ENCODE peak calls at places on chromosomes 11 and 22, in nine cellular contexts. One of them, this sample, is unnamed.

GRCh38 chr22:37015587-37015878 is 3.7 kb downstream of the TST start:
- DNase-seq in heart right ventricle: no peak
- DNase-seq in PC-3: no peak
- DNase-seq in H9: no peak
- DNase-seq in mammary epithelial cell: no peak
- DNase-seq in A549: no peak
- DNase-seq in esophagus squamous epithelium: no peak
- DNase-seq in body of pancreas: no peak
- DNase-seq in GM23248: no peak
- DNase-seq in this sample: no peak

GRCh38 chr22:27776410-27776958 is 25.1 kb downstream of the MN1 start:
- DNase-seq in heart right ventricle: no peak
- DNase-seq in PC-3: no peak
- DNase-seq in H9: no peak
- DNase-seq in mammary epithelial cell: no peak
- DNase-seq in A549: no peak
- DNase-seq in esophagus squamous epithelium: no peak
- DNase-seq in body of pancreas: no peak
- DNase-seq in GM23248: peak; percentile 61
- DNase-seq in this sample: no peak

GRCh38 chr11:111911563-111912401 is at the start of gene CRYAB:
- DNase-seq in heart right ventricle: peak; percentile 89
- DNase-seq in PC-3: peak; percentile 61
- DNase-seq in H9: peak; percentile 39
- DNase-seq in mammary epithelial cell: peak; percentile 93
- DNase-seq in A549: no peak
- DNase-seq in esophagus squamous epithelium: no peak
- DNase-seq in body of pancreas: peak; percentile 63
- DNase-seq in GM23248: peak; percentile 98
- DNase-seq in this sample: peak; percentile 90

GRCh38 chr11:22688914-22689313 is 22.5 kb downstream of the GAS2 start:
- DNase-seq in heart right ventricle: no peak
- DNase-seq in PC-3: no peak
- DNase-seq in H9: no peak
- DNase-seq in mammary epithelial cell: no peak
- DNase-seq in A549: no peak
- DNase-seq in esophagus squamous epithelium: no peak
- DNase-seq in body of pancreas: no peak
- DNase-seq in GM23248: no peak
- DNase-seq in this sample: no peak

GRCh38 chr11:104856607-104857006 is 41.7 kb downstream of the CASP12 start:
- DNase-seq in heart right ventricle: no peak
- DNase-seq in PC-3: no peak
- DNase-seq in H9: no peak
- DNase-seq in mammary epithelial cell: no peak
- DNase-seq in A549: no peak
- DNase-seq in esophagus squamous epithelium: no peak
- DNase-seq in body of pancreas: no peak
- DNase-seq in GM23248: no peak
- DNase-seq in this sample: no peak

GRCh38 chr22:17369553-17370035 is 334 bp downstream of the CECR2 start:
- DNase-seq in heart right ventricle: peak; percentile 20
- DNase-seq in PC-3: no peak
- DNase-seq in H9: peak; percentile 56
- DNase-seq in mammary epithelial cell: no peak
- DNase-seq in A549: no peak
- DNase-seq in esophagus squamous epithelium: no peak
- DNase-seq in body of pancreas: peak; percentile 48
- DNase-seq in GM23248: peak; percentile 4
- DNase-seq in this sample: no peak

GRCh38 chr11:980438-981365 is 55.0 kb downstream of the AP2A2 start:
- DNase-seq in heart right ventricle: no peak
- DNase-seq in PC-3: no peak
- DNase-seq in H9: no peak
- DNase-seq in mammary epithelial cell: no peak
- DNase-seq in A549: no peak
- DNase-seq in esophagus squamous epithelium: no peak
- DNase-seq in body of pancreas: no peak
- DNase-seq in GM23248: peak; percentile 24
- DNase-seq in this sample: no peak

GRCh38 chr11:32426192-32426591 is 9.1 kb downstream of the WT1 start:
- DNase-seq in heart right ventricle: no peak
- DNase-seq in PC-3: no peak
- DNase-seq in H9: no peak
- DNase-seq in mammary epithelial cell: no peak
- DNase-seq in A549: no peak
- DNase-seq in esophagus squamous epithelium: no peak
- DNase-seq in body of pancreas: no peak
- DNase-seq in GM23248: no peak
- DNase-seq in this sample: no peak

GRCh38 chr11:27413218-27413617 is 50.2 kb upstream of the CCDC34 start:
- DNase-seq in heart right ventricle: no peak
- DNase-seq in PC-3: no peak
- DNase-seq in H9: no peak
- DNase-seq in mammary epithelial cell: peak; percentile 57
- DNase-seq in A549: no peak
- DNase-seq in esophagus squamous epithelium: no peak
- DNase-seq in body of pancreas: no peak
- DNase-seq in GM23248: no peak
- DNase-seq in this sample: no peak

GRCh38 chr11:27004103-27004502 is 10.2 kb downstream of the FIBIN start:
- DNase-seq in heart right ventricle: no peak
- DNase-seq in PC-3: no peak
- DNase-seq in H9: no peak
- DNase-seq in mammary epithelial cell: no peak
- DNase-seq in A549: no peak
- DNase-seq in esophagus squamous epithelium: no peak
- DNase-seq in body of pancreas: no peak
- DNase-seq in GM23248: no peak
- DNase-seq in this sample: no peak

GRCh38 chr11:70470127-70470526 is 71.8 kb downstream of the CTTN start:
- DNase-seq in heart right ventricle: no peak
- DNase-seq in PC-3: no peak
- DNase-seq in H9: no peak
- DNase-seq in mammary epithelial cell: no peak
- DNase-seq in A549: no peak
- DNase-seq in esophagus squamous epithelium: no peak
- DNase-seq in body of pancreas: no peak
- DNase-seq in GM23248: no peak
- DNase-seq in this sample: no peak

GRCh38 chr11:2655320-2655719 is 44.5 kb downstream of the KCNQ1OT1 start:
- DNase-seq in heart right ventricle: no peak
- DNase-seq in PC-3: no peak
- DNase-seq in H9: no peak
- DNase-seq in mammary epithelial cell: no peak
- DNase-seq in A549: no peak
- DNase-seq in esophagus squamous epithelium: no peak
- DNase-seq in body of pancreas: no peak
- DNase-seq in GM23248: no peak
- DNase-seq in this sample: no peak

GRCh38 chr11:2652857-2653643 is 46.7 kb downstream of the KCNQ1OT1 start:
- DNase-seq in heart right ventricle: no peak
- DNase-seq in PC-3: no peak
- DNase-seq in H9: no peak
- DNase-seq in mammary epithelial cell: no peak
- DNase-seq in A549: no peak
- DNase-seq in esophagus squamous epithelium: no peak
- DNase-seq in body of pancreas: no peak
- DNase-seq in GM23248: no peak
- DNase-seq in this sample: no peak

GRCh38 chr11:2652362-2652761 is 47.4 kb downstream of the KCNQ1OT1 start:
- DNase-seq in heart right ventricle: no peak
- DNase-seq in PC-3: no peak
- DNase-seq in H9: no peak
- DNase-seq in mammary epithelial cell: no peak
- DNase-seq in A549: no peak
- DNase-seq in esophagus squamous epithelium: no peak
- DNase-seq in body of pancreas: no peak
- DNase-seq in GM23248: no peak
- DNase-seq in this sample: no peak

GRCh38 chr11:2655834-2656622 is 43.8 kb downstream of the KCNQ1OT1 start:
- DNase-seq in heart right ventricle: no peak
- DNase-seq in PC-3: peak; percentile 51
- DNase-seq in H9: no peak
- DNase-seq in mammary epithelial cell: peak; percentile 50
- DNase-seq in A549: no peak
- DNase-seq in esophagus squamous epithelium: no peak
- DNase-seq in body of pancreas: no peak
- DNase-seq in GM23248: peak; percentile 49
- DNase-seq in this sample: no peak

DNA sequence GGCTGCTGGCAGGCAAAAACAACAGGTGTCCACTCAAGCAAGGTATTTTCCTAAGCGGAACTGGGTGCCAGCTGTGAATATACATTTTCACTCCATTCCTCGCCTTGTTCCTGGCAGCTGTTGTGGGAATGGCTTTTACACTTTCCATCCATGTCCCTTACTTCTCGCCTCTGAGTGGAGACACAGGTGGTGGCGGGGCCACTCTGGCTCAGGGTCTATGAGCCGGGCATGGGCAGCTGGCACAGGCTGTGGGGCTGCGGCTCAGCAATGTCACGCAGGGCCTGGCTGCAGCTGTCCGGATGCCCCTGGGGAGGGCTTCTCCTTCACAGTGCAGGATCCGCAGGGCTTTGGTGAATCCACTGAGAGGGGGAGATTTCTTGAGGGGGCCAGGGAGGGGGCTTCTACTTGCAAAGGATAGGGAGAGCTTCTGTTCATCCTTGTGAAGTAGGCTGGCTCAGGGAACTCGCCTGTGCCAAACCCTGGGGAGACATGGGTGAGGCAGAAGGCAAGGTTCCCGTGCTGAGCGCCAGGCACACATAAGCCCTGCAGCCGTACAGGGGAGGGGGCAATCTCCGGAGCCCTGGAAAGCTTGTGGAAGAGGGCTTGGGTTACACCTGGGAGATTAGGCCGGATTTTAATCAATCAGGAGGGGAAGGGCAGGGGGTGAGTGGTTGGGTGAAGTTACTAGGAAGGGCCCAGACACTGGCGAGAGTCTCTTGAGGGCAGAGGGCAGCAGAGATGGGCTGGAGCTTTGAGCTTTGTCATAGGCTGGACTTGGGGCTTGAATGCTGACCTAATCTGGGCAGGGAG is 45.7 kb downstream of the KCNQ1OT1 start:
- DNase-seq in heart right ventricle: no peak
- DNase-seq in PC-3: no peak
- DNase-seq in H9: no peak
- DNase-seq in mammary epithelial cell: no peak
- DNase-seq in A549: no peak
- DNase-seq in esophagus squamous epithelium: no peak
- DNase-seq in body of pancreas: no peak
- DNase-seq in GM23248: no peak
- DNase-seq in this sample: no peak
- H3K9me3 ChIP-seq in heart right ventricle: peaks cover 24% of the 10 kb centered on the region
- H3K9me3 ChIP-seq in PC-3: peaks cover 14% of the 10 kb centered on the region
- H3K9me3 ChIP-seq in H9: peaks cover 68% of the 10 kb centered on the region
- H3K9me3 ChIP-seq in mammary epithelial cell: peaks cover 31% of the 10 kb centered on the region
- H3K9me3 ChIP-seq in A549: peaks cover 98% of the 10 kb centered on the region
- H3K9me3 ChIP-seq in esophagus squamous epithelium: peaks cover 58% of the 10 kb centered on the region
- H3K9me3 ChIP-seq in body of pancreas: no peaks in the 10 kb centered on the region
- H3K9me3 ChIP-seq in GM23248: peaks cover 4% of the 10 kb centered on the region
- H3K9me3 ChIP-seq in this sample: peaks cover 27% of the 10 kb centered on the region

GRCh38 chr22:48096411-48096810 is 1334.0 kb downstream of the TBC1D22A start:
- DNase-seq in heart right ventricle: no peak
- DNase-seq in PC-3: no peak
- DNase-seq in H9: no peak
- DNase-seq in mammary epithelial cell: no peak
- DNase-seq in A549: no peak
- DNase-seq in esophagus squamous epithelium: no peak
- DNase-seq in body of pancreas: no peak
- DNase-seq in GM23248: no peak
- DNase-seq in this sample: peak; percentile 43

GRCh38 chr22:48091060-48091650 is 1328.7 kb downstream of the TBC1D22A start:
- DNase-seq in heart right ventricle: no peak
- DNase-seq in PC-3: no peak
- DNase-seq in H9: no peak
- DNase-seq in mammary epithelial cell: no peak
- DNase-seq in A549: no peak
- DNase-seq in esophagus squamous epithelium: no peak
- DNase-seq in body of pancreas: no peak
- DNase-seq in GM23248: no peak
- DNase-seq in this sample: no peak

GRCh38 chr22:48091656-48092223 is 1329.3 kb downstream of the TBC1D22A start:
- DNase-seq in heart right ventricle: no peak
- DNase-seq in PC-3: no peak
- DNase-seq in H9: no peak
- DNase-seq in mammary epithelial cell: no peak
- DNase-seq in A549: no peak
- DNase-seq in esophagus squamous epithelium: no peak
- DNase-seq in body of pancreas: no peak
- DNase-seq in GM23248: no peak
- DNase-seq in this sample: peak; percentile 35

GRCh38 chr22:48096846-48097665 is 1334.6 kb downstream of the TBC1D22A start:
- DNase-seq in heart right ventricle: no peak
- DNase-seq in PC-3: no peak
- DNase-seq in H9: peak; percentile 23
- DNase-seq in mammary epithelial cell: no peak
- DNase-seq in A549: no peak
- DNase-seq in esophagus squamous epithelium: no peak
- DNase-seq in body of pancreas: no peak
- DNase-seq in GM23248: no peak
- DNase-seq in this sample: no peak

DNA sequence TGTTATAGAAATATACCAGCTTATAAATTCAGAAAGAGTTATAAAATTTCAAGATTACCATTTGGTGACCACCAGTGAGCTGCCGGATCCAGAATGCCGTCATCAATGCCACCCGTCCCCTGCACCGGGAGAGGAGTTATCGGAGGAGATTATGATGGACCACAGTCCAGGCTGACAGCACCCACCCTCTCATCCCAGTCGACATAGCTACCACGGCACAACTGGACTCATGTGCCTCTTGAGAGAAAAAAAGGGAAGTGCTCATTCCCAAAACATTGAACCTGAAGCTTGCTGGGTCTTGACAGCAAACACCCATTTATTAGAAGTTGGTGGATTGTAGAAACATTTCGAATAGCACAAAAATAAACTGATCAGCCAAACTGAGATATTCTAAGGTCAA is 1331.5 kb downstream of the TBC1D22A start:
- DNase-seq in heart right ventricle: no peak
- DNase-seq in PC-3: no peak
- DNase-seq in H9: peak; percentile 8
- DNase-seq in mammary epithelial cell: no peak
- DNase-seq in A549: no peak
- DNase-seq in esophagus squamous epithelium: no peak
- DNase-seq in body of pancreas: no peak
- DNase-seq in GM23248: no peak
- DNase-seq in this sample: no peak
- H3K9me3 ChIP-seq in heart right ventricle: no peaks in the 10 kb centered on the region
- H3K9me3 ChIP-seq in PC-3: no peaks in the 10 kb centered on the region
- H3K9me3 ChIP-seq in H9: no peaks in the 10 kb centered on the region
- H3K9me3 ChIP-seq in mammary epithelial cell: peaks cover 49% of the 10 kb centered on the region
- H3K9me3 ChIP-seq in A549: no peaks in the 10 kb centered on the region
- H3K9me3 ChIP-seq in esophagus squamous epithelium: no peaks in the 10 kb centered on the region
- H3K9me3 ChIP-seq in body of pancreas: no peaks in the 10 kb centered on the region
- H3K9me3 ChIP-seq in GM23248: no peaks in the 10 kb centered on the region
- H3K9me3 ChIP-seq in this sample: no peaks in the 10 kb centered on the region

GRCh38 chr11:18309691-18310090 is 12.2 kb downstream of the HPS5 start:
- DNase-seq in heart right ventricle: no peak
- DNase-seq in PC-3: no peak
- DNase-seq in H9: no peak
- DNase-seq in mammary epithelial cell: no peak
- DNase-seq in A549: no peak
- DNase-seq in esophagus squamous epithelium: no peak
- DNase-seq in body of pancreas: no peak
- DNase-seq in GM23248: no peak
- DNase-seq in this sample: no peak
- H3K9me3 ChIP-seq in heart right ventricle: no peaks in the 10 kb centered on the region
- H3K9me3 ChIP-seq in PC-3: no peaks in the 10 kb centered on the region
- H3K9me3 ChIP-seq in H9: no peaks in the 10 kb centered on the region
- H3K9me3 ChIP-seq in mammary epithelial cell: no peaks in the 10 kb centered on the region
- H3K9me3 ChIP-seq in A549: no peaks in the 10 kb centered on the region
- H3K9me3 ChIP-seq in esophagus squamous epithelium: no peaks in the 10 kb centered on the region
- H3K9me3 ChIP-seq in body of pancreas: no peaks in the 10 kb centered on the region
- H3K9me3 ChIP-seq in GM23248: no peaks in the 10 kb centered on the region
- H3K9me3 ChIP-seq in this sample: no peaks in the 10 kb centered on the region

GRCh38 chr11:3359092-3359824 is 19.7 kb downstream of the ZNF195 start:
- DNase-seq in heart right ventricle: no peak
- DNase-seq in PC-3: no peak
- DNase-seq in H9: no peak
- DNase-seq in mammary epithelial cell: no peak
- DNase-seq in A549: no peak
- DNase-seq in esophagus squamous epithelium: no peak
- DNase-seq in body of pancreas: no peak
- DNase-seq in GM23248: no peak
- DNase-seq in this sample: no peak
- H3K9me3 ChIP-seq in heart right ventricle: peaks cover 74% of the 10 kb centered on the region
- H3K9me3 ChIP-seq in PC-3: peaks cover 53% of the 10 kb centered on the region
- H3K9me3 ChIP-seq in H9: peaks cover 70% of the 10 kb centered on the region
- H3K9me3 ChIP-seq in mammary epithelial cell: peaks cover 81% of the 10 kb centered on the region
- H3K9me3 ChIP-seq in A549: peaks cover 98% of the 10 kb centered on the region
- H3K9me3 ChIP-seq in esophagus squamous epithelium: peaks cover 100% of the 10 kb centered on the region
- H3K9me3 ChIP-seq in body of pancreas: no peaks in the 10 kb centered on the region
- H3K9me3 ChIP-seq in GM23248: peaks cover 40% of the 10 kb centered on the region
- H3K9me3 ChIP-seq in this sample: peaks cover 85% of the 10 kb centered on the region

This sample was measured in ascending aorta.